ENCODE peak calls at places on chromosomes 1 and 21, in eight cellular contexts. One of them, this sample, is unnamed.
A peak's percentile ranks its signal among the peaks of the same experiment; 100 is the strongest.

GRCh38 chr1:81695741-81696140 is 105.0 kb upstream of the ADGRL2 start:
- DNase-seq in CD8-positive, alpha-beta memory T cell: no peak
- DNase-seq in HCT116: no peak
- DNase-seq in SJSA1: peak; percentile 65
- DNase-seq in upper lobe of right lung: no peak
- DNase-seq in PC-3: peak; percentile 66
- DNase-seq in neuronal stem cell: no peak
- DNase-seq in adrenal gland: peak; percentile 51
- DNase-seq in this sample: peak; percentile 95

GRCh38 chr1:202090994-202091393 is 31.7 kb upstream of the GPR37L1 start:
- DNase-seq in upper lobe of right lung: no peak
- DNase-seq in neuronal stem cell: no peak
- DNase-seq in HCT116: no peak
- DNase-seq in PC-3: peak; percentile 24
- DNase-seq in adrenal gland: no peak
- DNase-seq in CD8-positive, alpha-beta memory T cell: no peak
- DNase-seq in SJSA1: no peak
- DNase-seq in this sample: no peak

GRCh38 chr1:220594356-220594755 is 66.4 kb downstream of the MARK1 start:
- DNase-seq in PC-3: peak; percentile 21
- DNase-seq in HCT116: no peak
- DNase-seq in upper lobe of right lung: no peak
- DNase-seq in CD8-positive, alpha-beta memory T cell: no peak
- DNase-seq in adrenal gland: no peak
- DNase-seq in SJSA1: no peak
- DNase-seq in neuronal stem cell: no peak
- DNase-seq in this sample: no peak

GRCh38 chr21:41680444-41681335 is 86.2 kb downstream of the RIPK4 start:
- DNase-seq in CD8-positive, alpha-beta memory T cell: no peak
- DNase-seq in adrenal gland: no peak
- DNase-seq in PC-3: peak; percentile 71
- DNase-seq in HCT116: no peak
- DNase-seq in SJSA1: no peak
- DNase-seq in upper lobe of right lung: peak; percentile 63
- DNase-seq in neuronal stem cell: no peak
- DNase-seq in this sample: no peak

GRCh38 chr1:27752372-27752771 is 20.6 kb upstream of the STX12 start:
- DNase-seq in upper lobe of right lung: no peak
- DNase-seq in neuronal stem cell: no peak
- DNase-seq in PC-3: no peak
- DNase-seq in CD8-positive, alpha-beta memory T cell: no peak
- DNase-seq in SJSA1: no peak
- DNase-seq in HCT116: no peak
- DNase-seq in adrenal gland: no peak
- DNase-seq in this sample: peak; percentile 26

GRCh38 chr1:101290922-101291561 is 54.2 kb downstream of the S1PR1 start:
- DNase-seq in SJSA1: no peak
- DNase-seq in PC-3: no peak
- DNase-seq in adrenal gland: no peak
- DNase-seq in upper lobe of right lung: no peak
- DNase-seq in HCT116: no peak
- DNase-seq in CD8-positive, alpha-beta memory T cell: no peak
- DNase-seq in neuronal stem cell: no peak
- DNase-seq in this sample: no peak

GRCh38 chr1:36168538-36168937 is 12.6 kb downstream of the MAP7D1 start:
- DNase-seq in HCT116: no peak
- DNase-seq in neuronal stem cell: no peak
- DNase-seq in CD8-positive, alpha-beta memory T cell: no peak
- DNase-seq in PC-3: no peak
- DNase-seq in upper lobe of right lung: no peak
- DNase-seq in adrenal gland: no peak
- DNase-seq in SJSA1: no peak
- DNase-seq in this sample: no peak

GRCh38 chr1:234771642-234772344 is 161.8 kb upstream of the IRF2BP2 start:
- DNase-seq in adrenal gland: no peak
- DNase-seq in neuronal stem cell: no peak
- DNase-seq in CD8-positive, alpha-beta memory T cell: no peak
- DNase-seq in HCT116: no peak
- DNase-seq in PC-3: peak; percentile 12
- DNase-seq in upper lobe of right lung: no peak
- DNase-seq in SJSA1: peak; percentile 36
- DNase-seq in this sample: no peak

GRCh38 chr1:115229016-115229415 is 109.0 kb downstream of the NGF start:
- DNase-seq in PC-3: peak; percentile 43
- DNase-seq in adrenal gland: no peak
- DNase-seq in upper lobe of right lung: no peak
- DNase-seq in CD8-positive, alpha-beta memory T cell: no peak
- DNase-seq in SJSA1: no peak
- DNase-seq in neuronal stem cell: no peak
- DNase-seq in HCT116: no peak
- DNase-seq in this sample: no peak

GRCh38 chr1:226645279-226645976 is 93.7 kb downstream of the ITPKB start:
- DNase-seq in adrenal gland: no peak
- DNase-seq in PC-3: no peak
- DNase-seq in HCT116: no peak
- DNase-seq in SJSA1: no peak
- DNase-seq in CD8-positive, alpha-beta memory T cell: no peak
- DNase-seq in upper lobe of right lung: no peak
- DNase-seq in neuronal stem cell: no peak
- DNase-seq in this sample: no peak

GRCh38 chr21:35814858-35815619 is 245.3 kb downstream of the SETD4 start:
- DNase-seq in upper lobe of right lung: no peak
- DNase-seq in adrenal gland: no peak
- DNase-seq in SJSA1: no peak
- DNase-seq in CD8-positive, alpha-beta memory T cell: no peak
- DNase-seq in neuronal stem cell: no peak
- DNase-seq in PC-3: peak; percentile 25
- DNase-seq in HCT116: no peak
- DNase-seq in this sample: no peak

DNA sequence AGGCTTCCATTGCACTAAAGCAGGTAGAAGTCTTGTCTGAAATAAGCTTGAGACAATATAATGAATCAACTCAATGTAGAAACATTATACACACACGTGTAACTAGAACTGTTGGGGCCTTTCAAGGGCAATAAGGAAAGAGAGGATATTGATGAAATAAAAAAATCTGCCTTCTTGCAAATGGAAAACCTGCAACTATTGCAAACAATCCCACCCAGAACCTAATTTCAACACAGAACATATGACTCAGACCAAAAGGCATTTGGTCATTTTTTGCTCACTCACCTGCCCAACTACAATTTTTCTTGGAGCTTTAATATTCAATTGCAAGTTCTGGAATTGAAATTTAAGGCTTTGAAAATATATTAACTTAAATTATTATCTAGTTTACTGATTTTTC is 900.1 kb downstream of the TTLL7 start:
- DNase-seq in neuronal stem cell: no peak
- DNase-seq in upper lobe of right lung: no peak
- DNase-seq in SJSA1: no peak
- DNase-seq in HCT116: no peak
- DNase-seq in CD8-positive, alpha-beta memory T cell: no peak
- DNase-seq in PC-3: peak; percentile 68
- DNase-seq in adrenal gland: no peak
- DNase-seq in this sample: no peak
- H3K4me1 ChIP-seq in neuronal stem cell: peaks cover 3% of the 10 kb centered on the region
- H3K4me1 ChIP-seq in upper lobe of right lung: no peaks in the 10 kb centered on the region
- H3K4me1 ChIP-seq in SJSA1: peaks cover 16% of the 10 kb centered on the region
- H3K4me1 ChIP-seq in HCT116: no peaks in the 10 kb centered on the region
- H3K4me1 ChIP-seq in CD8-positive, alpha-beta memory T cell: no peaks in the 10 kb centered on the region
- H3K4me1 ChIP-seq in PC-3: peaks cover 29% of the 10 kb centered on the region
- H3K4me1 ChIP-seq in adrenal gland: no peaks in the 10 kb centered on the region
- H3K4me1 ChIP-seq in this sample: peaks cover 37% of the 10 kb centered on the region

GRCh38 chr1:10669570-10669969 is 126.9 kb downstream of the CASZ1 start:
- DNase-seq in neuronal stem cell: no peak
- DNase-seq in SJSA1: no peak
- DNase-seq in upper lobe of right lung: no peak
- DNase-seq in adrenal gland: no peak
- DNase-seq in HCT116: no peak
- DNase-seq in CD8-positive, alpha-beta memory T cell: no peak
- DNase-seq in PC-3: no peak
- DNase-seq in this sample: no peak

GRCh38 chr1:10671551-10672375 is 124.7 kb downstream of the CASZ1 start:
- DNase-seq in adrenal gland: no peak
- DNase-seq in upper lobe of right lung: no peak
- DNase-seq in PC-3: no peak
- DNase-seq in CD8-positive, alpha-beta memory T cell: no peak
- DNase-seq in HCT116: no peak
- DNase-seq in SJSA1: no peak
- DNase-seq in neuronal stem cell: no peak
- DNase-seq in this sample: no peak

GRCh38 chr1:10668241-10668761 is 128.1 kb downstream of the CASZ1 start:
- DNase-seq in adrenal gland: no peak
- DNase-seq in upper lobe of right lung: no peak
- DNase-seq in HCT116: no peak
- DNase-seq in neuronal stem cell: no peak
- DNase-seq in PC-3: no peak
- DNase-seq in CD8-positive, alpha-beta memory T cell: no peak
- DNase-seq in SJSA1: no peak
- DNase-seq in this sample: no peak

GRCh38 chr1:10671090-10671489 is 125.4 kb downstream of the CASZ1 start:
- DNase-seq in PC-3: no peak
- DNase-seq in HCT116: no peak
- DNase-seq in neuronal stem cell: no peak
- DNase-seq in SJSA1: no peak
- DNase-seq in adrenal gland: no peak
- DNase-seq in upper lobe of right lung: no peak
- DNase-seq in CD8-positive, alpha-beta memory T cell: no peak
- DNase-seq in this sample: no peak

GRCh38 chr1:10670190-10670589 is 126.3 kb downstream of the CASZ1 start:
- DNase-seq in neuronal stem cell: no peak
- DNase-seq in upper lobe of right lung: no peak
- DNase-seq in CD8-positive, alpha-beta memory T cell: no peak
- DNase-seq in PC-3: no peak
- DNase-seq in SJSA1: no peak
- DNase-seq in adrenal gland: no peak
- DNase-seq in HCT116: no peak
- DNase-seq in this sample: no peak
- H3K27ac ChIP-seq in neuronal stem cell: no peak overlapping the region
- H3K27ac ChIP-seq in upper lobe of right lung: peak overlapping the region; percentile 58
- H3K27ac ChIP-seq in CD8-positive, alpha-beta memory T cell: no peak overlapping the region
- H3K27ac ChIP-seq in PC-3: no peak overlapping the region
- H3K27ac ChIP-seq in SJSA1: no peak overlapping the region
- H3K27ac ChIP-seq in adrenal gland: no peak overlapping the region
- H3K27ac ChIP-seq in HCT116: no peak overlapping the region
- H3K27ac ChIP-seq in this sample: peak overlapping the region; percentile 94

GRCh38 chr1:18927082-18927653 is 24.8 kb upstream of the ALDH4A1 start:
- DNase-seq in adrenal gland: no peak
- DNase-seq in neuronal stem cell: no peak
- DNase-seq in CD8-positive, alpha-beta memory T cell: peak; percentile 35
- DNase-seq in upper lobe of right lung: no peak
- DNase-seq in PC-3: peak; percentile 49
- DNase-seq in SJSA1: no peak
- DNase-seq in HCT116: no peak
- DNase-seq in this sample: no peak
- H3K4me1 ChIP-seq in adrenal gland: peaks cover 44% of the 10 kb centered on the region
- H3K4me1 ChIP-seq in neuronal stem cell: peaks cover 45% of the 10 kb centered on the region
- H3K4me1 ChIP-seq in CD8-positive, alpha-beta memory T cell: peaks cover 81% of the 10 kb centered on the region
- H3K4me1 ChIP-seq in upper lobe of right lung: peaks cover 72% of the 10 kb centered on the region
- H3K4me1 ChIP-seq in PC-3: peaks cover 82% of the 10 kb centered on the region
- H3K4me1 ChIP-seq in SJSA1: peaks cover 67% of the 10 kb centered on the region
- H3K4me1 ChIP-seq in HCT116: peaks cover 40% of the 10 kb centered on the region
- H3K4me1 ChIP-seq in this sample: peaks cover 24% of the 10 kb centered on the region

GRCh38 chr1:31371560-31371959 is 1.3 kb downstream of the FABP3 start:
- DNase-seq in adrenal gland: no peak
- DNase-seq in upper lobe of right lung: no peak
- DNase-seq in PC-3: no peak
- DNase-seq in SJSA1: no peak
- DNase-seq in neuronal stem cell: no peak
- DNase-seq in CD8-positive, alpha-beta memory T cell: no peak
- DNase-seq in HCT116: no peak
- DNase-seq in this sample: peak; percentile 14

GRCh38 chr1:31372051-31372450 is 825 bp downstream of the FABP3 start:
- DNase-seq in PC-3: no peak
- DNase-seq in HCT116: no peak
- DNase-seq in adrenal gland: no peak
- DNase-seq in upper lobe of right lung: no peak
- DNase-seq in neuronal stem cell: no peak
- DNase-seq in SJSA1: no peak
- DNase-seq in CD8-positive, alpha-beta memory T cell: no peak
- DNase-seq in this sample: no peak

GRCh38 chr1:31372961-31373896 is at the start of gene FABP3:
- DNase-seq in upper lobe of right lung: peak; percentile 89
- DNase-seq in CD8-positive, alpha-beta memory T cell: no peak
- DNase-seq in PC-3: peak; percentile 46
- DNase-seq in HCT116: no peak
- DNase-seq in neuronal stem cell: peak; percentile 72
- DNase-seq in adrenal gland: peak; percentile 88
- DNase-seq in SJSA1: peak; percentile 75
- DNase-seq in this sample: peak; percentile 97

GRCh38 chr1:31370021-31370420 is 2.9 kb downstream of the FABP3 start:
- DNase-seq in HCT116: no peak
- DNase-seq in PC-3: no peak
- DNase-seq in CD8-positive, alpha-beta memory T cell: no peak
- DNase-seq in adrenal gland: no peak
- DNase-seq in upper lobe of right lung: no peak
- DNase-seq in neuronal stem cell: no peak
- DNase-seq in SJSA1: no peak
- DNase-seq in this sample: peak; percentile 49

GRCh38 chr1:31371121-31371520 is 1.8 kb downstream of the FABP3 start:
- DNase-seq in SJSA1: no peak
- DNase-seq in adrenal gland: no peak
- DNase-seq in neuronal stem cell: no peak
- DNase-seq in PC-3: no peak
- DNase-seq in upper lobe of right lung: no peak
- DNase-seq in CD8-positive, alpha-beta memory T cell: no peak
- DNase-seq in HCT116: no peak
- DNase-seq in this sample: no peak
- H3K27ac ChIP-seq in SJSA1: no peak overlapping the region
- H3K27ac ChIP-seq in adrenal gland: no peak overlapping the region
- H3K27ac ChIP-seq in neuronal stem cell: no peak overlapping the region
- H3K27ac ChIP-seq in PC-3: no peak overlapping the region
- H3K27ac ChIP-seq in upper lobe of right lung: no peak overlapping the region
- H3K27ac ChIP-seq in CD8-positive, alpha-beta memory T cell: no peak overlapping the region
- H3K27ac ChIP-seq in HCT116: no peak overlapping the region
- H3K27ac ChIP-seq in this sample: peak overlapping the region; percentile 100

DNA sequence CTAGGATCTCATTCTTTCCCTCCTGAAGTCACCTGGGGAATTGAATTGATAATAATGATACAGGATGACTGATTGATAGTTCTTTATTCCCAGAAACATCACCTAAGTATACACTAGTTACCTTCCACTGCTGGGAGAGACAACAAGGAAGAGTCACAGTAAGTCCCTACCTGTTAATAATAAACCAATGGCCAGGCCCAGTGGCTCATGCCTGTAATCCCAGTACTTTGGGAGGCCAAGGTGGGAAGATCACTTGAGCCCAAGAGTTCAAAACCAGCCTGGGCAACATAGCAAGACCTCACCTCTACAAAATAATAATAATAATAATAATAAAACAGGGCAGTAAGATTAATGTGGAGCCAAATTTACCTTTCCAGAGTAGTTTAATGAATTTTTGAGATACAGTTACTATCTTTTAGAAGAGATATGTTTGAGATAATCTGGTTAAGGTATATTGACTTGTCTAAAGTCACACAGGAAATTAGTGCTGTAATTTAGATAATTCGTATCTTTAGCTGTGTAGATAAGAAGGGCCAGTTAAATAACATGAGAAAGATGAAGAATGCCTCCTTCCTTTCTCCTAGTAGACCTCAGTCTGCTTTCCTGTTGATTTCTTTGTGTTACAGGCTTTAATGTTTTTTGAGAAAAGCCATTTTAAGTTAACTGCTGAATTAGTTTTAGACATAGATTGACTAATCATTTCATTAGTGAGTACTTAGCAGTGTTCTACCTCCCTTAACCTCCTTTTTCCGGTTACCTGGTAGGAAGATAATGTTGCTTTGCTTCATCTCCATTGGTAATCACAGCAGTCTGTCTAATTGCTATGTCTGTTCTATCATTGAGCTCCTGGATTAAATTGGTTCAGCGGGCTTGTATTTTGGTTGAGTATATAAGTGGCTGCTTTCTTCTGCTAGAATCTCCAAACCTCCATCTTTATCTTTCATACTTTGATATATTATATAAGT is 22.0 kb downstream of the SMAP2 start:
- DNase-seq in CD8-positive, alpha-beta memory T cell: no peak
- DNase-seq in PC-3: no peak
- DNase-seq in neuronal stem cell: no peak
- DNase-seq in HCT116: no peak
- DNase-seq in adrenal gland: no peak
- DNase-seq in upper lobe of right lung: no peak
- DNase-seq in SJSA1: no peak
- DNase-seq in this sample: no peak
- H3K4me1 ChIP-seq in CD8-positive, alpha-beta memory T cell: peaks cover 97% of the 10 kb centered on the region
- H3K4me1 ChIP-seq in PC-3: peaks cover 12% of the 10 kb centered on the region
- H3K4me1 ChIP-seq in neuronal stem cell: no peaks in the 10 kb centered on the region
- H3K4me1 ChIP-seq in HCT116: no peaks in the 10 kb centered on the region
- H3K4me1 ChIP-seq in adrenal gland: peaks cover 22% of the 10 kb centered on the region
- H3K4me1 ChIP-seq in upper lobe of right lung: peaks cover 51% of the 10 kb centered on the region
- H3K4me1 ChIP-seq in SJSA1: peaks cover 26% of the 10 kb centered on the region
- H3K4me1 ChIP-seq in this sample: no peaks in the 10 kb centered on the region

This sample was measured in cardiac muscle cell.